ENCODE peak calls at places on chromosomes 16 and 17, in seven cellular contexts. A is activated naive CD4-positive, alpha-beta T cell; D is A549; W is cardiac fibroblast; Z is left ventricle myocardium inferior; S is mesendoderm; U is lung microvascular endothelial cell. R is an unnamed sample.

GRCh38 chr17:55263565-55264272 is 1.0 kb upstream of the HLF start:
- DNase-seq in Z (no peak), A (no peak), S (no peak), D (no peak), W (no peak), U (no peak), R (no peak)

GRCh38 chr17:35981908-35982330 is 622 bp upstream of the CCL16 start:
- DNase-seq in S (peak; percentile 8), A (no peak), Z (no peak), W (no peak), D (no peak), U (no peak), R (peak; percentile 20)

GRCh38 chr17:69960755-69961154 is 114.3 kb upstream of the KCNJ16 start:
- DNase-seq in W (peak; percentile 3), Z (peak; percentile 55), U (no peak), S (no peak), A (no peak), D (no peak), R (no peak)

GRCh38 chr17:73566905-73567782 is 77.1 kb downstream of the SDK2 start:
- DNase-seq in S (peak; percentile 78), U (no peak), D (no peak), A (no peak), W (no peak), Z (no peak), R (no peak)

GRCh38 chr17:83113792-83114191 is 34.4 kb downstream of the METRNL start:
- DNase-seq in D (no peak), U (no peak), Z (no peak), W (no peak), S (no peak), A (no peak), R (no peak)

GRCh38 chr17:70184770-70185169 is 15.4 kb downstream of the KCNJ2 start:
- DNase-seq in S (no peak), D (peak; percentile 24), U (peak; percentile 12), Z (no peak), A (no peak), W (peak; percentile 18), R (no peak)

GRCh38 chr17:45740553-45741330 is 43.4 kb upstream of the CRHR1 start:
- DNase-seq in W (peak; percentile 6), U (peak; percentile 10), D (peak; percentile 77), Z (no peak), A (no peak), S (peak; percentile 96), R (peak; percentile 81)

GRCh38 chr17:42913527-42913926 is 12.9 kb downstream of the G6PC1 start:
- DNase-seq in Z (no peak), W (no peak), U (no peak), D (no peak), A (no peak), S (no peak), R (no peak)

GRCh38 chr16:12097523-12098428 is 121.2 kb downstream of the SNX29 start:
- DNase-seq in S (peak; percentile 50), A (no peak), W (peak; percentile 51), U (no peak), Z (peak; percentile 32), D (no peak), R (peak; percentile 83)

GRCh38 chr16:5944971-5945370 is 847.4 kb upstream of the EEF2KMT start:
- DNase-seq in Z (no peak), D (no peak), A (no peak), S (no peak), U (no peak), W (no peak), R (no peak)

GRCh38 chr16:26668026-26668425 is 398.7 kb upstream of the C16orf82 start:
- DNase-seq in A (no peak), S (no peak), Z (no peak), W (no peak), U (no peak), D (no peak), R (no peak)

GRCh38 chr16:61214780-61215179 is 821.5 kb downstream of the CDH8 start:
- DNase-seq in U (no peak), A (no peak), W (no peak), S (no peak), Z (no peak), D (no peak), R (no peak)

GRCh38 chr17:49691677-49692191 is 13.8 kb upstream of the SPOP start:
- DNase-seq in A (no peak), Z (no peak), U (no peak), S (peak; percentile 73), D (no peak), W (peak; percentile 14), R (no peak)

GRCh38 chr17:75069783-75070182 is 18.0 kb upstream of the SLC16A5 start:
- DNase-seq in S (no peak), D (peak; percentile 78), Z (no peak), A (no peak), W (peak; percentile 34), U (peak; percentile 66), R (peak; percentile 51)

GRCh38 chr16:19767497-19767896 is 49.4 kb downstream of the IQCK start:
- DNase-seq in S (no peak), D (no peak), Z (no peak), U (no peak), A (no peak), W (no peak), R (no peak)

GRCh38 chr16:55759983-55760664 is 72.8 kb downstream of the CES1 start:
- DNase-seq in Z (peak; percentile 24), U (no peak), W (peak; percentile 30), D (no peak), A (no peak), S (peak; percentile 46), R (no peak)

GRCh38 chr16:72995151-72995881 is 52.6 kb downstream of the ZFHX3 start:
- DNase-seq in S (peak; percentile 69), Z (no peak), D (peak; percentile 56), A (no peak), U (no peak), W (no peak), R (peak; percentile 52)

GRCh38 chr17:73174126-73174525 is 9.3 kb downstream of the SSTR2 start:
- DNase-seq in A (no peak), D (no peak), U (no peak), W (no peak), Z (no peak), S (no peak), R (no peak)

GRCh38 chr17:63082952-63083351 is 116.9 kb downstream of the TANC2 start:
- DNase-seq in A (no peak), U (peak; percentile 8), S (peak; percentile 23), Z (no peak), D (no peak), W (peak; percentile 9), R (peak; percentile 38)

GRCh38 chr16:17561056-17561455 is 90.3 kb upstream of the XYLT1 start:
- DNase-seq in A (no peak), D (no peak), W (no peak), S (no peak), Z (no peak), U (no peak), R (no peak)

GRCh38 chr16:71504901-71505300 is 15.8 kb upstream of the ZNF19 start:
- DNase-seq in D (no peak), A (no peak), S (no peak), Z (no peak), U (no peak), W (no peak), R (no peak)

GRCh38 chr16:57797526-57798266 is 4.6 kb downstream of the KIFC3 start:
- DNase-seq in U (no peak), A (no peak), W (no peak), D (peak; percentile 60), Z (no peak), S (peak; percentile 92), R (no peak)

GRCh38 chr16:68082596-68083238 is 2.5 kb upstream of the NFATC3 start:
- DNase-seq in W (no peak), U (no peak), S (no peak), D (no peak), A (no peak), Z (no peak), R (no peak)

GRCh38 chr16:55471448-55472097 is 7.4 kb upstream of the MMP2 start:
- DNase-seq in W (peak; percentile 73), S (peak; percentile 75), Z (no peak), D (no peak), U (no peak), A (no peak), R (no peak)

GRCh38 chr17:2899911-2900310 is 103.7 kb downstream of the RAP1GAP2 start:
- DNase-seq in D (no peak), S (no peak), A (no peak), Z (no peak), W (no peak), U (no peak), R (no peak)

GRCh38 chr16:68275611-68276191 is 11.4 kb downstream of the SLC7A6 start:
- DNase-seq in Z (no peak), U (no peak), A (no peak), S (no peak), D (no peak), W (no peak), R (no peak)

GRCh38 chr17:40316571-40317344 is 7.8 kb downstream of the RARA start:
- DNase-seq in D (peak; percentile 82), A (no peak), S (peak; percentile 85), W (peak; percentile 75), Z (peak; percentile 78), U (peak; percentile 84), R (no peak)

GRCh38 chr16:72922714-72923113 is 125.2 kb downstream of the ZFHX3 start:
- DNase-seq in S (no peak), A (no peak), W (no peak), Z (no peak), U (no peak), D (no peak), R (no peak)

GRCh38 chr17:41315204-41315794 is at the start of gene KRTAP17-1:
- DNase-seq in Z (no peak), A (no peak), W (no peak), U (no peak), S (no peak), D (no peak), R (no peak)

GRCh38 chr17:54948380-54948779 is 20.1 kb downstream of the COX11 start:
- DNase-seq in D (no peak), A (no peak), S (no peak), W (peak; percentile 37), U (peak; percentile 15), Z (no peak), R (peak; percentile 15)

GRCh38 chr16:30378236-30379164 is 3.9 kb downstream of the SEPTIN1 start:
- DNase-seq in U (peak; percentile 99), W (peak; percentile 99), A (peak; percentile 98), D (peak; percentile 93), Z (peak; percentile 100), S (peak; percentile 99), R (peak; percentile 95)

GRCh38 chr17:45021607-45022287 is 29.7 kb downstream of the DCAKD start:
- DNase-seq in D (peak; percentile 93), W (peak; percentile 69), S (peak; percentile 55), Z (peak; percentile 67), U (peak; percentile 68), A (peak; percentile 38), R (peak; percentile 38)

GRCh38 chr17:38693700-38694329 is 11.3 kb upstream of the MLLT6 start:
- DNase-seq in W (peak; percentile 97), D (no peak), Z (peak; percentile 94), S (no peak), A (no peak), U (no peak), R (no peak)

GRCh38 chr17:31310260-31310659 is 3.6 kb downstream of the EVI2B start:
- DNase-seq in Z (no peak), S (no peak), U (no peak), A (no peak), W (no peak), D (no peak), R (no peak)

GRCh38 chr17:74646231-74646630 is 22.7 kb upstream of the CD300E start:
- DNase-seq in W (peak; percentile 5), A (no peak), S (peak; percentile 67), U (no peak), D (peak; percentile 74), Z (no peak), R (peak; percentile 91)

R was measured in SK-MEL-5.